ENCODE peak calls at places on chromosomes 6 and 20, in four cellular contexts. X is A549, L is GM12878, Z is HepG2. S is an unnamed sample.

GRCh38 chr6:93235775-93236174 is 183.6 kb downstream of the EPHA7 start:
- DNase-seq in X (no peak), Z (no peak), L (no peak), S (no peak)

GRCh38 chr6:89475634-89476033 is 42.7 kb downstream of the ANKRD6 start:
- DNase-seq in L (peak; percentile 13), X (no peak), Z (peak; percentile 7), S (no peak)

GRCh38 chr20:59640267-59640666 is 35.9 kb downstream of the PHACTR3 start:
- DNase-seq in X (no peak), L (no peak), Z (no peak), S (no peak)

GRCh38 chr6:1190361-1190760 is 121.5 kb upstream of the FOXQ1 start:
- DNase-seq in X (peak; percentile 7), Z (peak; percentile 79), L (no peak), S (no peak)

GRCh38 chr6:136772685-136773472 is 19.4 kb downstream of the MAP3K5 start:
- DNase-seq in Z (no peak), L (peak; percentile 93), X (no peak), S (no peak)

GRCh38 chr6:797479-798077 is 104.6 kb upstream of the EXOC2 start:
- DNase-seq in L (no peak), Z (peak; percentile 45), X (peak; percentile 7), S (peak; percentile 66)

GRCh38 chr6:33974471-33974870 is 170.7 kb upstream of the MLN start:
- DNase-seq in Z (no peak), L (no peak), X (no peak), S (no peak)

GRCh38 chr6:74277749-74278148 is 581.7 kb downstream of the CD109 start:
- DNase-seq in X (no peak), L (no peak), Z (no peak), S (no peak)

GRCh38 chr6:15461127-15461944 is 201.5 kb downstream of the DTNBP1 start:
- DNase-seq in Z (no peak), X (no peak), L (no peak), S (no peak)

GRCh38 chr20:53243152-53243551 is 271.0 kb downstream of the TSHZ2 start:
- DNase-seq in X (no peak), Z (no peak), L (no peak), S (no peak)

GRCh38 chr20:63129991-63130653 is 85.8 kb downstream of the YTHDF1 start:
- DNase-seq in X (no peak), Z (no peak), L (no peak), S (no peak)

GRCh38 chr6:72683797-72684196 is 61.9 kb downstream of the KCNQ5 start:
- DNase-seq in L (peak; percentile 65), X (no peak), Z (no peak), S (no peak)

GRCh38 chr20:64106981-64107735 is at the start of gene NPBWR2:
- DNase-seq in Z (no peak), X (no peak), L (no peak), S (peak; percentile 55)

GRCh38 chr6:100664274-100665040 is 199.7 kb upstream of the SIM1 start:
- DNase-seq in L (no peak), Z (no peak), X (no peak), S (peak; percentile 8)

GRCh38 chr6:35084041-35084491 is 57.1 kb downstream of the TCP11 start:
- DNase-seq in X (no peak), L (no peak), Z (no peak), S (no peak)

GRCh38 chr6:36197739-36198221 is 1.2 kb downstream of the BRPF3 start:
- DNase-seq in X (no peak), L (no peak), Z (no peak), S (no peak)

GRCh38 chr6:11475019-11475418 is 62.5 kb upstream of the TMEM170B start:
- DNase-seq in X (no peak), L (no peak), Z (no peak), S (no peak)

GRCh38 chr6:15073344-15073789 is 172.5 kb upstream of the JARID2 start:
- DNase-seq in L (peak; percentile 41), X (no peak), Z (no peak), S (no peak)

GRCh38 chr20:309306-309840 is 12.0 kb downstream of the ZCCHC3 start:
- DNase-seq in X (no peak), Z (no peak), L (no peak), S (no peak)
- TF ChIP-seq JUNB in X (no peak), Z (no peak), L (no peak), S (no peak)

DNA sequence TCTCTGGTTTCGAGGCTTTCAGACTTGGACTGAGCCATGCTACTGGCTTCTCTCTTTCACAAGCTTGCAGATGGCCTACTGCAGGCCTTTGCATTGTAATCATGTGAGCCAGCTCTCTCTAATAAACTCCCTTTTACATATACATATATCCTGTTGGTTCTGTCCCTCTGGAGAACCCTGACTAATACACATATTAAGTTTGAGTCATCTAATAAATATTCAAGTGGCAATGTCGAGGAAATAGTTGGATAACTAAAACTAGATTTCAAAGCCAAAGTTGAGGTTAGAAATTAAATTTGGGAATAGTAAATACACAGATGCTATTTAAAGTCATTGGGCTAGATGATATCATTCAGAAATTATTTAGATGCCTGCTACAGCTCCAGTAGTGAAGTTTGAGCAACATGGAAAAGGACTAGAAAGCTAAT is 1343.4 kb downstream of the GRIK2 start:
- DNase-seq in L (no peak), Z (no peak), X (no peak), S (no peak)
- TF ChIP-seq KDM1A in L (no peak), Z (no peak), X (no peak), S (no peak)

GRCh38 chr20:20089018-20089417 is 36.7 kb downstream of the CFAP61 start:
- DNase-seq in Z (no peak), X (no peak), L (no peak), S (no peak)
- TF ChIP-seq JUNB in Z (no peak), X (no peak), L (no peak), S (no peak)

GRCh38 chr6:134596191-134596590 is 278.3 kb upstream of the SGK1 start:
- DNase-seq in X (no peak), Z (no peak), L (no peak), S (no peak)
- TF ChIP-seq KDM1A in X (no peak), Z (no peak), L (no peak), S (no peak)

DNA sequence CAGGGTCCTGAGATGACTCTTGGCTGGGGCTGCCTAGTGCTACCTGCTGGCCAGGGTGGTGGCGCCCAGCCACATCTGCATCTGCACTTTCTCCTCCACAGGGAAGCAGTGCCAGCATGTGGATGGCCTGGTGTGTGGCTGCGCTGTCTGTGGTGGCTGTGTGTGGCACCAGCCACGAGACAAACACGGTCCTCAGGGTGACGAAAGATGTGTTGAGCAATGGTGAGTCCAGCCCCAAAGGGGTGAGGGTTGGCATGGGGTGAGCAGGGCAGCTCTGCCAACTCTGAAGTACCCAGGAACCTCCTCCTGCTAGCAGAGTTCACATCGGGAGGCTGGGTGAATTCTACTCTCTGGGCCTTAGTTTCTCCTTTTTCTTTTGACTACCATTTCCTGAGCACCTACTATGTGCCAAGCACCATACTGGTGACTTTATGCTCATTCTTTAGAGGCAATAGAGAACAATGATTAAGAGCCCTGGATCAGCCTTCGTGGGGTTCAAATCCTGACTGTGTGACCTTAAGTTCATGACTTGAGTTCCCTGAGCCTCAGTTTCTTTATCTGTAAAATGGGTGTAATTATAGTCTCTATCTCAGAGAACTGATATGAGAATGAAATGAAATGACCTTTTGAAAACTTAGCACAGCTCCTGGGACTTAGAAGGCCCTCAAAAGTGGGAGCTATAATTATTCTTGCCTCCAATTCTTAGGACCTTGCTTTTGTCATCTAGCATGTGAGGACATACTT is 2.1 kb downstream of the BPIFB4 start:
- DNase-seq in L (no peak), Z (no peak), X (no peak), S (no peak)
- TF ChIP-seq JUNB in L (no peak), Z (no peak), X (no peak), S (no peak)

S was measured in K562.